ENCODE peak calls at places on chromosomes 7 and 10, in five cellular contexts. One of them, this sample, is unnamed.

GRCh38 chr7:42170724-42171123 is 66.3 kb downstream of the GLI3 start:
- DNase-seq in head of caudate nucleus: no peak
- DNase-seq in G401: no peak
- DNase-seq in hepatic stellate cell: peak
- DNase-seq in right atrium auricular region: no peak
- DNase-seq in this sample: no peak

GRCh38 chr7:43905954-43906326 is 456 bp downstream of the URGCP start:
- DNase-seq in head of caudate nucleus: peak
- DNase-seq in G401: peak
- DNase-seq in hepatic stellate cell: peak
- DNase-seq in right atrium auricular region: no peak
- DNase-seq in this sample: peak

GRCh38 chr10:94307046-94307615 is 55.6 kb downstream of the NOC3L start:
- DNase-seq in right atrium auricular region: no peak
- DNase-seq in G401: no peak
- DNase-seq in head of caudate nucleus: no peak
- DNase-seq in hepatic stellate cell: no peak
- DNase-seq in this sample: no peak

GRCh38 chr10:95260909-95261552 is 29.8 kb downstream of the PDLIM1 start:
- DNase-seq in head of caudate nucleus: no peak
- DNase-seq in G401: no peak
- DNase-seq in hepatic stellate cell: peak
- DNase-seq in right atrium auricular region: peak
- DNase-seq in this sample: no peak

GRCh38 chr7:5500777-5501350 is 77.2 kb upstream of the TNRC18 start:
- DNase-seq in G401: no peak
- DNase-seq in hepatic stellate cell: no peak
- DNase-seq in head of caudate nucleus: no peak
- DNase-seq in right atrium auricular region: no peak
- DNase-seq in this sample: no peak

GRCh38 chr7:90383879-90384278 is 19.4 kb upstream of the CLDN12 start:
- DNase-seq in right atrium auricular region: no peak
- DNase-seq in hepatic stellate cell: peak
- DNase-seq in head of caudate nucleus: no peak
- DNase-seq in G401: no peak
- DNase-seq in this sample: no peak

GRCh38 chr7:103867874-103868273 is 121.6 kb downstream of the RELN start:
- DNase-seq in head of caudate nucleus: no peak
- DNase-seq in hepatic stellate cell: no peak
- DNase-seq in G401: peak
- DNase-seq in right atrium auricular region: no peak
- DNase-seq in this sample: no peak

GRCh38 chr10:43823237-43823605 is 174.5 kb upstream of the ZNF32 start:
- DNase-seq in G401: no peak
- DNase-seq in right atrium auricular region: no peak
- DNase-seq in hepatic stellate cell: no peak
- DNase-seq in head of caudate nucleus: no peak
- DNase-seq in this sample: no peak

GRCh38 chr7:128041203-128041602 is 10.0 kb upstream of the LRRC4 start:
- DNase-seq in right atrium auricular region: no peak
- DNase-seq in hepatic stellate cell: no peak
- DNase-seq in head of caudate nucleus: no peak
- DNase-seq in G401: no peak
- DNase-seq in this sample: no peak

GRCh38 chr10:36424377-36424971 is 700.9 kb upstream of the ANKRD30A start:
- DNase-seq in head of caudate nucleus: no peak
- DNase-seq in right atrium auricular region: no peak
- DNase-seq in hepatic stellate cell: no peak
- DNase-seq in G401: no peak
- DNase-seq in this sample: no peak

GRCh38 chr10:89706011-89706410 is 4.6 kb downstream of the KIF20B start:
- DNase-seq in head of caudate nucleus: no peak
- DNase-seq in hepatic stellate cell: no peak
- DNase-seq in right atrium auricular region: no peak
- DNase-seq in G401: no peak
- DNase-seq in this sample: no peak

GRCh38 chr7:142478479-142479220 is 220.8 kb upstream of the PRSS58 start:
- DNase-seq in hepatic stellate cell: peak
- DNase-seq in head of caudate nucleus: no peak
- DNase-seq in G401: peak
- DNase-seq in right atrium auricular region: no peak
- DNase-seq in this sample: peak

GRCh38 chr10:21364196-21365114 is 161.0 kb downstream of the SKIDA1 start:
- DNase-seq in right atrium auricular region: peak
- DNase-seq in hepatic stellate cell: peak
- DNase-seq in G401: peak
- DNase-seq in head of caudate nucleus: no peak
- DNase-seq in this sample: no peak

GRCh38 chr7:72080349-72080766 is 331.8 kb downstream of the CALN1 start:
- DNase-seq in hepatic stellate cell: no peak
- DNase-seq in G401: peak
- DNase-seq in head of caudate nucleus: no peak
- DNase-seq in right atrium auricular region: peak
- DNase-seq in this sample: no peak

GRCh38 chr10:99975942-99976809 is 33.6 kb downstream of the DNMBP start:
- DNase-seq in right atrium auricular region: no peak
- DNase-seq in G401: no peak
- DNase-seq in head of caudate nucleus: no peak
- DNase-seq in hepatic stellate cell: no peak
- DNase-seq in this sample: no peak

GRCh38 chr10:84698989-84699388 is 370.6 kb downstream of the CCSER2 start:
- DNase-seq in hepatic stellate cell: no peak
- DNase-seq in head of caudate nucleus: no peak
- DNase-seq in G401: no peak
- DNase-seq in right atrium auricular region: no peak
- DNase-seq in this sample: no peak

GRCh38 chr7:1815051-1815481 is 145.0 kb downstream of the ELFN1 start:
- DNase-seq in hepatic stellate cell: no peak
- DNase-seq in G401: no peak
- DNase-seq in head of caudate nucleus: no peak
- DNase-seq in right atrium auricular region: no peak
- DNase-seq in this sample: no peak

GRCh38 chr7:55018361-55019328 is at the start of gene EGFR:
- DNase-seq in right atrium auricular region: peak
- DNase-seq in head of caudate nucleus: peak
- DNase-seq in G401: peak
- DNase-seq in hepatic stellate cell: peak
- DNase-seq in this sample: peak

GRCh38 chr7:18177815-18178660 is 150.4 kb upstream of the PRPS1L1 start:
- DNase-seq in right atrium auricular region: no peak
- DNase-seq in head of caudate nucleus: no peak
- DNase-seq in hepatic stellate cell: no peak
- DNase-seq in G401: no peak
- DNase-seq in this sample: peak